ENCODE peak calls at places on chromosomes 1 and 21, in six cellular contexts. J, C, W, X, Z and B are unnamed samples. For H3K9me3, the result is how much of the 10 kb centered on the place peaks cover.

GRCh38 chr1:241688940-241689368 is 36.9 kb downstream of the WDR64 start:
- DNase-seq in J (no peak), C (no peak), W (no peak), X (no peak), Z (no peak), B (no peak)

GRCh38 chr1:22709891-22710687 is 550 bp upstream of the EPHB2 start:
- DNase-seq in J (peak), C (peak), W (peak), X (peak), Z (peak), B (peak)

GRCh38 chr1:232459087-232459486 is 170.8 kb downstream of the SIPA1L2 start:
- DNase-seq in J (no peak), C (no peak), W (no peak), X (no peak), Z (no peak), B (no peak)

GRCh38 chr1:180836414-180836813 is 76.3 kb upstream of the KIAA1614 start:
- DNase-seq in J (no peak), C (no peak), W (peak), X (no peak), Z (no peak), B (no peak)

GRCh38 chr1:48943826-48944225 is 167.1 kb upstream of the BEND5 start:
- DNase-seq in J (no peak), C (peak), W (no peak), X (no peak), Z (no peak), B (no peak)

GRCh38 chr1:155978973-155979429 is 654 bp upstream of the ARHGEF2 start:
- DNase-seq in J (no peak), C (peak), W (no peak), X (peak), Z (no peak), B (peak)

GRCh38 chr1:199856381-199856780 is 171.1 kb upstream of the NR5A2 start:
- DNase-seq in J (no peak), C (peak), W (no peak), X (no peak), Z (no peak), B (no peak)

GRCh38 chr1:155218854-155219591 is 10.5 kb downstream of the MTX1 start:
- DNase-seq in J (peak), C (peak), W (peak), X (no peak), Z (peak), B (no peak)

GRCh38 chr1:24555591-24556413 is at the start of gene NCMAP:
- DNase-seq in J (no peak), C (peak), W (peak), X (peak), Z (peak), B (peak)

GRCh38 chr1:1545946-1546737 is 5.7 kb upstream of the TMEM240 start:
- DNase-seq in J (no peak), C (no peak), W (no peak), X (no peak), Z (no peak), B (no peak)

GRCh38 chr1:47996060-47996405 is 1.2 kb downstream of the TRABD2B start:
- DNase-seq in J (peak), C (no peak), W (no peak), X (no peak), Z (no peak), B (no peak)

GRCh38 chr21:33238146-33238545 is 8.4 kb downstream of the IFNAR2 start:
- DNase-seq in J (no peak), C (no peak), W (no peak), X (no peak), Z (no peak), B (no peak)

GRCh38 chr1:153688283-153688682 is 9.8 kb downstream of the NPR1 start:
- DNase-seq in J (no peak), C (no peak), W (no peak), X (no peak), Z (no peak), B (no peak)

GRCh38 chr1:61852693-61853060 is 110.4 kb downstream of the PATJ start:
- DNase-seq in J (no peak), C (no peak), W (no peak), X (no peak), Z (no peak), B (no peak)

GRCh38 chr1:156086256-156086662 is 4.0 kb upstream of the MEX3A start:
- DNase-seq in J (peak), C (no peak), W (peak), X (peak), Z (peak), B (no peak)

GRCh38 chr1:231248778-231249177 is 7.8 kb downstream of the GNPAT start:
- DNase-seq in J (no peak), C (no peak), W (no peak), X (no peak), Z (no peak), B (no peak)

GRCh38 chr1:113811353-113811887 is 856 bp downstream of the RSBN1 start:
- DNase-seq in J (peak), C (peak), W (peak), X (no peak), Z (peak), B (peak)

GRCh38 chr1:59521456-59521855 is 224.6 kb downstream of the FGGY start:
- DNase-seq in J (no peak), C (peak), W (no peak), X (no peak), Z (no peak), B (no peak)

GRCh38 chr1:5769760-5770159 is 222.5 kb downstream of the NPHP4 start:
- DNase-seq in J (no peak), C (no peak), W (no peak), X (no peak), Z (no peak), B (no peak)

DNA sequence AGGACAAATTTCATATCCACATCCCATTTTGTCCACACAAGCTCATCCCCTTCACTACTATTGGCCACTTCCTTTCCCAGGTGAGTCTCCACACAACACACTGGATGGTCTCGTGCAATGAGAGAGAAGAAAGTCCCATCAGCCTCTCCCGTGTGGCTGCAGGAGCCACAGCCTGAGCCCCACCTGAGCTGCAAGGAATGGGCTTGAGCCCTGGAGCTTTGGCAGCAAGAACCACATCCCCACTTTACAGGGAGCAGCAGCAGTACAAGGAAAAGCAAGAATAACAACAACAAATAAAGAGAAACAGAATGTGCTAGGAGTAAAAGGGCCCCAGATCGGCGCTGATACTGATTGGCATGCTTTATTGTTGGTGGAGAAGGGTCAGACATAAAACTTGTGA is 117.7 kb downstream of the TPTE start:
- DNase-seq in J (no peak), C (no peak), W (no peak), X (no peak), Z (no peak), B (no peak)
- H3K9me3 ChIP-seq in J (under half), C (under half), W (half or more), X (half or more), Z (under half), B (under half)

GRCh38 chr1:183040600-183040999 is 17.4 kb downstream of the LAMC1 start:
- DNase-seq in J (no peak), C (peak), W (no peak), X (no peak), Z (no peak), B (no peak)

GRCh38 chr1:183038333-183038876 is 15.2 kb downstream of the LAMC1 start:
- DNase-seq in J (no peak), C (no peak), W (no peak), X (no peak), Z (no peak), B (no peak)

GRCh38 chr1:183038913-183039312 is 15.7 kb downstream of the LAMC1 start:
- DNase-seq in J (no peak), C (no peak), W (no peak), X (no peak), Z (no peak), B (no peak)

GRCh38 chr1:183039985-183040447 is 16.8 kb downstream of the LAMC1 start:
- DNase-seq in J (no peak), C (peak), W (no peak), X (no peak), Z (no peak), B (no peak)

GRCh38 chr1:183039330-183039729 is 16.1 kb downstream of the LAMC1 start:
- DNase-seq in J (no peak), C (no peak), W (no peak), X (no peak), Z (no peak), B (no peak)
- H3K27ac ChIP-seq in J (no peak), C (peak), W (no peak), X (peak), Z (no peak), B (no peak)

DNA sequence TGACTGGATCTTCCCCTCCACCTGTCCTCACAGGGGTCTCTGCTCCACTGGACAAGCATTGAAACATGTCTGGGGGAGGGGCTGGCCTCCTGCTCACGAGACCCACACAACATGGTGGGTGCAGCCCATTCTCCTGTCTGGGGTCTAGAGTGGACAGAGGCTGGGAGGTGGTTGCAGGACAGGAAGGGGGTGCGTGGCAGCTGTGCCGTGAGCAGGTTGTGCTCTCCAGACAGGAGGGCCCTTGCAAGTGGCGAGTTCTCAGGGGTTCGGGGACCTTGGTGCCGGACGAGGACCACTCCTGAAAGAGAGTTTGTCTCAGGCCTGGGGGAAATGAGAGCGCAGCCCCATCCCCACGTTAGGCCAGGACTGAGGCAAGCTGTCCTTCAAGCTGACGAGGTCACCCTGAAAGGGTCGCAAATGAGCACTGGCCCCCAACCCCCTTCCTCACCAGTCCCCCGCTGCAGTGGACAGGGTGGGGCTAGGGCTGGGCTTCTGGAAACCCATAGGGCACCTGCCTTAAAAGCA is 21.2 kb upstream of the TTC34 start:
- DNase-seq in J (no peak), C (no peak), W (no peak), X (no peak), Z (no peak), B (no peak)
- H3K9me3 ChIP-seq in J (under half), C (under half), W (under half), X (under half), Z (under half), B (under half)

GRCh38 chr1:222066539-222066938 is 324.6 kb upstream of the DUSP10 start:
- DNase-seq in J (no peak), C (no peak), W (no peak), X (no peak), Z (no peak), B (no peak)

GRCh38 chr1:222062640-222063039 is 320.8 kb upstream of the DUSP10 start:
- DNase-seq in J (no peak), C (no peak), W (no peak), X (no peak), Z (no peak), B (no peak)

GRCh38 chr1:222061711-222062359 is 319.9 kb upstream of the DUSP10 start:
- DNase-seq in J (no peak), C (no peak), W (no peak), X (no peak), Z (no peak), B (no peak)

GRCh38 chr1:222065234-222065633 is 323.3 kb upstream of the DUSP10 start:
- DNase-seq in J (no peak), C (no peak), W (no peak), X (no peak), Z (no peak), B (no peak)

GRCh38 chr1:222064388-222065201 is 322.7 kb upstream of the DUSP10 start:
- DNase-seq in J (no peak), C (peak), W (no peak), X (no peak), Z (no peak), B (no peak)
- H3K27ac ChIP-seq in J (no peak), C (peak), W (no peak), X (no peak), Z (no peak), B (no peak)

DNA sequence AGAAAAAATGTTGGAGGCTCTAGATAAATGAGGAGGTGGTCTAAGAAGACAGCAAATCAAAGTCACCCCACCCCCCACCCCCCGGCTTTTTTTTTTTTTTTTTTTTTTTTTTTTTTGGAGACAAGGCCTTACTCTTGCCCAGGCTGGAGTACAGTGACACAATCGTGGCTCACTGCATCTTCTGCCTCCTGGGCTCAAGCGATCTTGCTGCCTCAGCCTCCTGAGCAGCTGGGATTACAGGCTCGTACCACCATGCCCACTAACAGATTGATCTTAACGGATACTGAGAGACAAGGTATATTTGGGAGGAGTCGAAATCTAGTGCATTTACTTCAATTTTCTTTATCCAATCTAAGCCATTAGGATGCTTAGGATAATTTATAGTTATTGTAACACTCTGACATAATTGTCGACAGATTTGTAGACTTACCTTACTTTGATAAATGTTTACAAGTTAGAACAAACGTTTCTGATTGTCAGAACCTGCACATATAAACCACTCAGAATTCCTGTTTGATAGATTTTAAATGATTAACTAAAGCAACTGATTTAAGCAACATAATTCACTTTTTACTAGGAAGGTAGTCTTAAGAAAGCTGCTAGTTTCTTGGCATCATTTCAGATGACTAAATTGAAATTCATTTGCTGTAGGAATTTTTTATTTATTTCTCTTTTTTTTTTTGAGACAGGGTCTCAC is 33.7 kb upstream of the NBL1 start:
- DNase-seq in J (peak), C (peak), W (no peak), X (no peak), Z (no peak), B (no peak)
- H3K9me3 ChIP-seq in J (under half), C (under half), W (under half), X (under half), Z (under half), B (under half)

GRCh38 chr1:18903313-18903671 is 937 bp upstream of the ALDH4A1 start:
- DNase-seq in J (no peak), C (no peak), W (no peak), X (no peak), Z (no peak), B (no peak)

GRCh38 chr1:18907914-18908845 is 5.8 kb upstream of the ALDH4A1 start:
- DNase-seq in J (peak), C (no peak), W (peak), X (no peak), Z (no peak), B (peak)

GRCh38 chr1:18908911-18909771 is 6.8 kb upstream of the ALDH4A1 start:
- DNase-seq in J (no peak), C (no peak), W (no peak), X (no peak), Z (no peak), B (no peak)

GRCh38 chr1:18902523-18903312 is at the start of gene ALDH4A1:
- DNase-seq in J (peak), C (peak), W (peak), X (peak), Z (peak), B (peak)

DNA sequence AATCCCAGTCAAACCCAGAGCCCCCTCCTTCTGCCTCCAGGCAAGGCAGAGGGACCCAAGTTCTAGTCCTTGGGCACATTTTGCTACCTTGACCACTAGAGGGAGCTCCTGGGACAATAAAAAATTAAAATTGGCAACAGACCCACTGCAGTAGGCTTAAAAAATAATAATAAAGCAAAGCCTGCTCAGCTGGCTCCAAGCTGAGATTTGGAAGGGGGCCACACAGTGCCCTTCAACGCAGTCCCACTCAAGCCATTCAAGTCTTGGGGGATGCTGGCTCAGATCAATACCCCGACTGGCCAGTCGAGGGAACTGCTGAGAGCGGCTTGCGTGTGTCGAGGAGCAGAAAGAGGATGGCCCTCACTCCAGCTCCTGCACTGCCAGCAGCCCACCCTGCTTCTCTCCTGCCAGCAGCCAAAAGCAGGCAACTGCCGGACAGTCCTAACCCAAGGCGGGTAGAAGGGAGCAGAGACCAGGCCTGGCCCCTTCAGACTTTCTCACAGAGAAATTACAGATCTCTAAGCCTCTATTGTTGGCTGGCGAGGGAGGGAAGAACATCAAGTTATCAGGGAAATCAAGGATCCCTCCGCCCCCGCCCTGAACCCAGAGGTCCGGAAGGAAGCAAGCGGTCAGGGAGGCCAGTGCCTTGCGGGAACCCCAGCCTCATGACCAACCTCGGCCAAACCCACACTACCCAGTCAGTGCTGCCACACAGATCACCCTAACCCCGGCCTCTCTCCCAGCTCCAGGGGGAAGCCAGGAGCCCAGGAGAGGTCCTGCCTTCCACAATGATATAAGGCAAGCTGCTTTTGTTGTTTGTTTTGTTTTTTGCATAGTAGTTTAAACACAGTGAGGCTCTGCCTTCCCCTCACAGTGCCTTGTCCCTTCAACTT is 4.9 kb upstream of the ALDH4A1 start:
- DNase-seq in J (peak), C (peak), W (peak), X (peak), Z (peak), B (peak)
- H3K27ac ChIP-seq in J (peak), C (no peak), W (no peak), X (peak), Z (peak), B (peak)